ENCODE peak calls at places on chromosomes 13 and 19, in nine cellular contexts. One of them, this sample, is unnamed.

GRCh38 chr13:31310781-31311180 is 111.0 kb downstream of the B3GLCT start:
- DNase-seq in amniotic stem cell: no peak
- DNase-seq in iPS DF 6.9: no peak
- DNase-seq in right lobe of liver: no peak
- DNase-seq in psoas muscle: peak
- DNase-seq in stimulated activated CD8-positive, alpha-beta memory T cell treated with anti-CD3 and anti-CD28 coated beads, Interleukin-7, amount 100 ng/mL, for 4 hours: no peak
- DNase-seq in B cell: no peak
- DNase-seq in CD4-positive, alpha-beta T cell: no peak
- DNase-seq in hepatic stellate cell: no peak
- DNase-seq in this sample: no peak

GRCh38 chr19:5907216-5907615 is 2.5 kb downstream of the VMAC start:
- DNase-seq in amniotic stem cell: no peak
- DNase-seq in iPS DF 6.9: no peak
- DNase-seq in right lobe of liver: no peak
- DNase-seq in psoas muscle: no peak
- DNase-seq in stimulated activated CD8-positive, alpha-beta memory T cell treated with anti-CD3 and anti-CD28 coated beads, Interleukin-7, amount 100 ng/mL, for 4 hours: no peak
- DNase-seq in B cell: no peak
- DNase-seq in CD4-positive, alpha-beta T cell: no peak
- DNase-seq in hepatic stellate cell: no peak
- DNase-seq in this sample: no peak

GRCh38 chr19:51788936-51789795 is 5.8 kb upstream of the FPR3 start:
- DNase-seq in amniotic stem cell: no peak
- DNase-seq in iPS DF 6.9: no peak
- DNase-seq in right lobe of liver: no peak
- DNase-seq in psoas muscle: no peak
- DNase-seq in stimulated activated CD8-positive, alpha-beta memory T cell treated with anti-CD3 and anti-CD28 coated beads, Interleukin-7, amount 100 ng/mL, for 4 hours: no peak
- DNase-seq in B cell: no peak
- DNase-seq in CD4-positive, alpha-beta T cell: no peak
- DNase-seq in hepatic stellate cell: no peak
- DNase-seq in this sample: no peak

GRCh38 chr13:35780613-35781012 is 304.1 kb upstream of the MAB21L1 start:
- DNase-seq in amniotic stem cell: no peak
- DNase-seq in iPS DF 6.9: no peak
- DNase-seq in right lobe of liver: no peak
- DNase-seq in psoas muscle: no peak
- DNase-seq in stimulated activated CD8-positive, alpha-beta memory T cell treated with anti-CD3 and anti-CD28 coated beads, Interleukin-7, amount 100 ng/mL, for 4 hours: no peak
- DNase-seq in B cell: no peak
- DNase-seq in CD4-positive, alpha-beta T cell: no peak
- DNase-seq in hepatic stellate cell: no peak
- DNase-seq in this sample: no peak

GRCh38 chr13:51727634-51728274 is 76.2 kb downstream of the DHRS12 start:
- DNase-seq in amniotic stem cell: no peak
- DNase-seq in iPS DF 6.9: no peak
- DNase-seq in right lobe of liver: no peak
- DNase-seq in psoas muscle: no peak
- DNase-seq in stimulated activated CD8-positive, alpha-beta memory T cell treated with anti-CD3 and anti-CD28 coated beads, Interleukin-7, amount 100 ng/mL, for 4 hours: no peak
- DNase-seq in B cell: no peak
- DNase-seq in CD4-positive, alpha-beta T cell: no peak
- DNase-seq in hepatic stellate cell: no peak
- DNase-seq in this sample: no peak

GRCh38 chr13:45101327-45102018 is 18.8 kb upstream of the GTF2F2 start:
- DNase-seq in amniotic stem cell: no peak
- DNase-seq in iPS DF 6.9: no peak
- DNase-seq in right lobe of liver: no peak
- DNase-seq in psoas muscle: no peak
- DNase-seq in stimulated activated CD8-positive, alpha-beta memory T cell treated with anti-CD3 and anti-CD28 coated beads, Interleukin-7, amount 100 ng/mL, for 4 hours: no peak
- DNase-seq in B cell: no peak
- DNase-seq in CD4-positive, alpha-beta T cell: no peak
- DNase-seq in hepatic stellate cell: no peak
- DNase-seq in this sample: no peak

GRCh38 chr13:112953591-112954487 is 15.2 kb upstream of the MCF2L start:
- DNase-seq in amniotic stem cell: no peak
- DNase-seq in iPS DF 6.9: no peak
- DNase-seq in right lobe of liver: no peak
- DNase-seq in psoas muscle: no peak
- DNase-seq in stimulated activated CD8-positive, alpha-beta memory T cell treated with anti-CD3 and anti-CD28 coated beads, Interleukin-7, amount 100 ng/mL, for 4 hours: no peak
- DNase-seq in B cell: no peak
- DNase-seq in CD4-positive, alpha-beta T cell: no peak
- DNase-seq in hepatic stellate cell: no peak
- DNase-seq in this sample: no peak

GRCh38 chr19:2462635-2463421 is 6.1 kb upstream of the LMNB2 start:
- DNase-seq in amniotic stem cell: peak
- DNase-seq in iPS DF 6.9: peak
- DNase-seq in right lobe of liver: peak
- DNase-seq in psoas muscle: peak
- DNase-seq in stimulated activated CD8-positive, alpha-beta memory T cell treated with anti-CD3 and anti-CD28 coated beads, Interleukin-7, amount 100 ng/mL, for 4 hours: no peak
- DNase-seq in B cell: no peak
- DNase-seq in CD4-positive, alpha-beta T cell: no peak
- DNase-seq in hepatic stellate cell: peak
- DNase-seq in this sample: no peak

GRCh38 chr19:54517483-54517882 is 14.9 kb downstream of the LAIR2 start:
- DNase-seq in amniotic stem cell: no peak
- DNase-seq in iPS DF 6.9: peak
- DNase-seq in right lobe of liver: no peak
- DNase-seq in psoas muscle: no peak
- DNase-seq in stimulated activated CD8-positive, alpha-beta memory T cell treated with anti-CD3 and anti-CD28 coated beads, Interleukin-7, amount 100 ng/mL, for 4 hours: no peak
- DNase-seq in B cell: peak
- DNase-seq in CD4-positive, alpha-beta T cell: peak
- DNase-seq in hepatic stellate cell: no peak
- DNase-seq in this sample: peak

GRCh38 chr13:89726690-89727435 is 1620.6 kb upstream of the MIR17HG start:
- DNase-seq in amniotic stem cell: no peak
- DNase-seq in iPS DF 6.9: no peak
- DNase-seq in right lobe of liver: no peak
- DNase-seq in psoas muscle: no peak
- DNase-seq in stimulated activated CD8-positive, alpha-beta memory T cell treated with anti-CD3 and anti-CD28 coated beads, Interleukin-7, amount 100 ng/mL, for 4 hours: no peak
- DNase-seq in B cell: no peak
- DNase-seq in CD4-positive, alpha-beta T cell: no peak
- DNase-seq in hepatic stellate cell: no peak
- DNase-seq in this sample: no peak

GRCh38 chr19:28242317-28242927 is 970.5 kb downstream of the UQCRFS1 start:
- DNase-seq in amniotic stem cell: no peak
- DNase-seq in iPS DF 6.9: peak
- DNase-seq in right lobe of liver: no peak
- DNase-seq in psoas muscle: no peak
- DNase-seq in stimulated activated CD8-positive, alpha-beta memory T cell treated with anti-CD3 and anti-CD28 coated beads, Interleukin-7, amount 100 ng/mL, for 4 hours: no peak
- DNase-seq in B cell: peak
- DNase-seq in CD4-positive, alpha-beta T cell: no peak
- DNase-seq in hepatic stellate cell: peak
- DNase-seq in this sample: peak

GRCh38 chr13:110177790-110178189 is 129.2 kb downstream of the COL4A1 start:
- DNase-seq in amniotic stem cell: no peak
- DNase-seq in iPS DF 6.9: no peak
- DNase-seq in right lobe of liver: no peak
- DNase-seq in psoas muscle: no peak
- DNase-seq in stimulated activated CD8-positive, alpha-beta memory T cell treated with anti-CD3 and anti-CD28 coated beads, Interleukin-7, amount 100 ng/mL, for 4 hours: no peak
- DNase-seq in B cell: no peak
- DNase-seq in CD4-positive, alpha-beta T cell: no peak
- DNase-seq in hepatic stellate cell: no peak
- DNase-seq in this sample: no peak

GRCh38 chr13:79011179-79011578 is 352.2 kb upstream of the OBI1 start:
- DNase-seq in amniotic stem cell: no peak
- DNase-seq in iPS DF 6.9: no peak
- DNase-seq in right lobe of liver: no peak
- DNase-seq in psoas muscle: no peak
- DNase-seq in stimulated activated CD8-positive, alpha-beta memory T cell treated with anti-CD3 and anti-CD28 coated beads, Interleukin-7, amount 100 ng/mL, for 4 hours: no peak
- DNase-seq in B cell: no peak
- DNase-seq in CD4-positive, alpha-beta T cell: no peak
- DNase-seq in hepatic stellate cell: no peak
- DNase-seq in this sample: no peak

GRCh38 chr13:40190656-40191100 is 475.8 kb downstream of the FOXO1 start:
- DNase-seq in amniotic stem cell: no peak
- DNase-seq in iPS DF 6.9: no peak
- DNase-seq in right lobe of liver: no peak
- DNase-seq in psoas muscle: no peak
- DNase-seq in stimulated activated CD8-positive, alpha-beta memory T cell treated with anti-CD3 and anti-CD28 coated beads, Interleukin-7, amount 100 ng/mL, for 4 hours: peak
- DNase-seq in B cell: peak
- DNase-seq in CD4-positive, alpha-beta T cell: peak
- DNase-seq in hepatic stellate cell: peak
- DNase-seq in this sample: no peak

GRCh38 chr19:3375221-3376088 is 9.1 kb downstream of the NFIC start:
- DNase-seq in amniotic stem cell: no peak
- DNase-seq in iPS DF 6.9: no peak
- DNase-seq in right lobe of liver: peak
- DNase-seq in psoas muscle: peak
- DNase-seq in stimulated activated CD8-positive, alpha-beta memory T cell treated with anti-CD3 and anti-CD28 coated beads, Interleukin-7, amount 100 ng/mL, for 4 hours: no peak
- DNase-seq in B cell: no peak
- DNase-seq in CD4-positive, alpha-beta T cell: no peak
- DNase-seq in hepatic stellate cell: peak
- DNase-seq in this sample: no peak

GRCh38 chr13:95553614-95554385 is 1.3 kb downstream of the CLDN10 start:
- DNase-seq in amniotic stem cell: no peak
- DNase-seq in iPS DF 6.9: no peak
- DNase-seq in right lobe of liver: no peak
- DNase-seq in psoas muscle: no peak
- DNase-seq in stimulated activated CD8-positive, alpha-beta memory T cell treated with anti-CD3 and anti-CD28 coated beads, Interleukin-7, amount 100 ng/mL, for 4 hours: no peak
- DNase-seq in B cell: no peak
- DNase-seq in CD4-positive, alpha-beta T cell: no peak
- DNase-seq in hepatic stellate cell: no peak
- DNase-seq in this sample: no peak

GRCh38 chr19:38727868-38728660 is 16.2 kb downstream of the CAPN12 start:
- DNase-seq in amniotic stem cell: no peak
- DNase-seq in iPS DF 6.9: no peak
- DNase-seq in right lobe of liver: peak
- DNase-seq in psoas muscle: no peak
- DNase-seq in stimulated activated CD8-positive, alpha-beta memory T cell treated with anti-CD3 and anti-CD28 coated beads, Interleukin-7, amount 100 ng/mL, for 4 hours: no peak
- DNase-seq in B cell: no peak
- DNase-seq in CD4-positive, alpha-beta T cell: no peak
- DNase-seq in hepatic stellate cell: peak
- DNase-seq in this sample: no peak

GRCh38 chr19:3409346-3410064 is 43.1 kb downstream of the NFIC start:
- DNase-seq in amniotic stem cell: no peak
- DNase-seq in iPS DF 6.9: no peak
- DNase-seq in right lobe of liver: peak
- DNase-seq in psoas muscle: peak
- DNase-seq in stimulated activated CD8-positive, alpha-beta memory T cell treated with anti-CD3 and anti-CD28 coated beads, Interleukin-7, amount 100 ng/mL, for 4 hours: no peak
- DNase-seq in B cell: no peak
- DNase-seq in CD4-positive, alpha-beta T cell: no peak
- DNase-seq in hepatic stellate cell: no peak
- DNase-seq in this sample: no peak

GRCh38 chr19:23002690-23003422 is at the start of gene ZNF728:
- DNase-seq in amniotic stem cell: no peak
- DNase-seq in iPS DF 6.9: no peak
- DNase-seq in right lobe of liver: no peak
- DNase-seq in psoas muscle: peak
- DNase-seq in stimulated activated CD8-positive, alpha-beta memory T cell treated with anti-CD3 and anti-CD28 coated beads, Interleukin-7, amount 100 ng/mL, for 4 hours: no peak
- DNase-seq in B cell: no peak
- DNase-seq in CD4-positive, alpha-beta T cell: no peak
- DNase-seq in hepatic stellate cell: no peak
- DNase-seq in this sample: no peak

GRCh38 chr19:10227215-10227971 is 3.7 kb downstream of the S1PR2 start:
- DNase-seq in amniotic stem cell: no peak
- DNase-seq in iPS DF 6.9: no peak
- DNase-seq in right lobe of liver: no peak
- DNase-seq in psoas muscle: peak
- DNase-seq in stimulated activated CD8-positive, alpha-beta memory T cell treated with anti-CD3 and anti-CD28 coated beads, Interleukin-7, amount 100 ng/mL, for 4 hours: no peak
- DNase-seq in B cell: no peak
- DNase-seq in CD4-positive, alpha-beta T cell: no peak
- DNase-seq in hepatic stellate cell: peak
- DNase-seq in this sample: no peak

GRCh38 chr19:14345364-14345763 is 35.9 kb upstream of the ADGRE5 start:
- DNase-seq in amniotic stem cell: no peak
- DNase-seq in iPS DF 6.9: no peak
- DNase-seq in right lobe of liver: no peak
- DNase-seq in psoas muscle: no peak
- DNase-seq in stimulated activated CD8-positive, alpha-beta memory T cell treated with anti-CD3 and anti-CD28 coated beads, Interleukin-7, amount 100 ng/mL, for 4 hours: no peak
- DNase-seq in B cell: no peak
- DNase-seq in CD4-positive, alpha-beta T cell: no peak
- DNase-seq in hepatic stellate cell: no peak
- DNase-seq in this sample: no peak

GRCh38 chr19:39557791-39558622 is 18.0 kb upstream of the EID2 start:
- DNase-seq in amniotic stem cell: no peak
- DNase-seq in iPS DF 6.9: no peak
- DNase-seq in right lobe of liver: no peak
- DNase-seq in psoas muscle: no peak
- DNase-seq in stimulated activated CD8-positive, alpha-beta memory T cell treated with anti-CD3 and anti-CD28 coated beads, Interleukin-7, amount 100 ng/mL, for 4 hours: no peak
- DNase-seq in B cell: no peak
- DNase-seq in CD4-positive, alpha-beta T cell: no peak
- DNase-seq in hepatic stellate cell: no peak
- DNase-seq in this sample: no peak

GRCh38 chr13:33230178-33230881 is 55.2 kb downstream of the STARD13 start:
- DNase-seq in amniotic stem cell: no peak
- DNase-seq in iPS DF 6.9: no peak
- DNase-seq in right lobe of liver: no peak
- DNase-seq in psoas muscle: no peak
- DNase-seq in stimulated activated CD8-positive, alpha-beta memory T cell treated with anti-CD3 and anti-CD28 coated beads, Interleukin-7, amount 100 ng/mL, for 4 hours: no peak
- DNase-seq in B cell: no peak
- DNase-seq in CD4-positive, alpha-beta T cell: no peak
- DNase-seq in hepatic stellate cell: no peak
- DNase-seq in this sample: no peak

GRCh38 chr13:75145926-75146325 is 336.0 kb downstream of the TBC1D4 start:
- DNase-seq in amniotic stem cell: no peak
- DNase-seq in iPS DF 6.9: no peak
- DNase-seq in right lobe of liver: no peak
- DNase-seq in psoas muscle: no peak
- DNase-seq in stimulated activated CD8-positive, alpha-beta memory T cell treated with anti-CD3 and anti-CD28 coated beads, Interleukin-7, amount 100 ng/mL, for 4 hours: no peak
- DNase-seq in B cell: no peak
- DNase-seq in CD4-positive, alpha-beta T cell: no peak
- DNase-seq in hepatic stellate cell: no peak
- DNase-seq in this sample: no peak

GRCh38 chr13:98923641-98924397 is 54.0 kb downstream of the DOCK9 start:
- DNase-seq in amniotic stem cell: no peak
- DNase-seq in iPS DF 6.9: no peak
- DNase-seq in right lobe of liver: no peak
- DNase-seq in psoas muscle: no peak
- DNase-seq in stimulated activated CD8-positive, alpha-beta memory T cell treated with anti-CD3 and anti-CD28 coated beads, Interleukin-7, amount 100 ng/mL, for 4 hours: no peak
- DNase-seq in B cell: no peak
- DNase-seq in CD4-positive, alpha-beta T cell: no peak
- DNase-seq in hepatic stellate cell: no peak
- DNase-seq in this sample: no peak

GRCh38 chr13:33119886-33120543 is 103.8 kb downstream of the KL start:
- DNase-seq in amniotic stem cell: no peak
- DNase-seq in iPS DF 6.9: no peak
- DNase-seq in right lobe of liver: no peak
- DNase-seq in psoas muscle: no peak
- DNase-seq in stimulated activated CD8-positive, alpha-beta memory T cell treated with anti-CD3 and anti-CD28 coated beads, Interleukin-7, amount 100 ng/mL, for 4 hours: no peak
- DNase-seq in B cell: no peak
- DNase-seq in CD4-positive, alpha-beta T cell: no peak
- DNase-seq in hepatic stellate cell: no peak
- DNase-seq in this sample: no peak

GRCh38 chr13:20121154-20121515 is 39.7 kb downstream of the GJA3 start:
- DNase-seq in amniotic stem cell: no peak
- DNase-seq in iPS DF 6.9: no peak
- DNase-seq in right lobe of liver: no peak
- DNase-seq in psoas muscle: no peak
- DNase-seq in stimulated activated CD8-positive, alpha-beta memory T cell treated with anti-CD3 and anti-CD28 coated beads, Interleukin-7, amount 100 ng/mL, for 4 hours: no peak
- DNase-seq in B cell: no peak
- DNase-seq in CD4-positive, alpha-beta T cell: no peak
- DNase-seq in hepatic stellate cell: no peak
- DNase-seq in this sample: peak

GRCh38 chr13:24208314-24208713 is 47.8 kb downstream of the SPATA13 start:
- DNase-seq in amniotic stem cell: peak
- DNase-seq in iPS DF 6.9: no peak
- DNase-seq in right lobe of liver: no peak
- DNase-seq in psoas muscle: no peak
- DNase-seq in stimulated activated CD8-positive, alpha-beta memory T cell treated with anti-CD3 and anti-CD28 coated beads, Interleukin-7, amount 100 ng/mL, for 4 hours: no peak
- DNase-seq in B cell: no peak
- DNase-seq in CD4-positive, alpha-beta T cell: no peak
- DNase-seq in hepatic stellate cell: peak
- DNase-seq in this sample: no peak

GRCh38 chr19:56601375-56601774 is 6.3 kb downstream of the ZNF71 start:
- DNase-seq in amniotic stem cell: no peak
- DNase-seq in iPS DF 6.9: no peak
- DNase-seq in right lobe of liver: no peak
- DNase-seq in psoas muscle: no peak
- DNase-seq in stimulated activated CD8-positive, alpha-beta memory T cell treated with anti-CD3 and anti-CD28 coated beads, Interleukin-7, amount 100 ng/mL, for 4 hours: no peak
- DNase-seq in B cell: no peak
- DNase-seq in CD4-positive, alpha-beta T cell: no peak
- DNase-seq in hepatic stellate cell: no peak
- DNase-seq in this sample: no peak

GRCh38 chr13:105627270-105627669 is 908.2 kb downstream of the EFNB2 start:
- DNase-seq in amniotic stem cell: no peak
- DNase-seq in iPS DF 6.9: no peak
- DNase-seq in right lobe of liver: no peak
- DNase-seq in psoas muscle: no peak
- DNase-seq in stimulated activated CD8-positive, alpha-beta memory T cell treated with anti-CD3 and anti-CD28 coated beads, Interleukin-7, amount 100 ng/mL, for 4 hours: no peak
- DNase-seq in B cell: no peak
- DNase-seq in CD4-positive, alpha-beta T cell: no peak
- DNase-seq in hepatic stellate cell: no peak
- DNase-seq in this sample: no peak

GRCh38 chr13:21884965-21885567 is 214.2 kb downstream of the FGF9 start:
- DNase-seq in amniotic stem cell: no peak
- DNase-seq in iPS DF 6.9: no peak
- DNase-seq in right lobe of liver: no peak
- DNase-seq in psoas muscle: no peak
- DNase-seq in stimulated activated CD8-positive, alpha-beta memory T cell treated with anti-CD3 and anti-CD28 coated beads, Interleukin-7, amount 100 ng/mL, for 4 hours: no peak
- DNase-seq in B cell: no peak
- DNase-seq in CD4-positive, alpha-beta T cell: no peak
- DNase-seq in hepatic stellate cell: no peak
- DNase-seq in this sample: no peak